ENCODE peak calls at places on chromosome 22, in five cellular contexts. One of them, this sample, is unnamed. For H3K4me1, the result is how much of the 10 kb centered on the place peaks cover.

GRCh38 chr22:50192825-50193204 is 7.1 kb downstream of the TRABD start:
- DNase-seq in CD8-positive, alpha-beta memory T cell: peak
- DNase-seq in HAP-1: no peak
- DNase-seq in adrenal gland: no peak
- DNase-seq in left ventricle myocardium inferior: no peak
- DNase-seq in this sample: peak

GRCh38 chr22:27170491-27170890 is 513.1 kb downstream of the MIAT start:
- DNase-seq in CD8-positive, alpha-beta memory T cell: no peak
- DNase-seq in HAP-1: no peak
- DNase-seq in adrenal gland: peak
- DNase-seq in left ventricle myocardium inferior: no peak
- DNase-seq in this sample: peak

GRCh38 chr22:37566903-37567798 is 6.9 kb downstream of the CDC42EP1 start:
- DNase-seq in CD8-positive, alpha-beta memory T cell: peak
- DNase-seq in HAP-1: peak
- DNase-seq in adrenal gland: peak
- DNase-seq in left ventricle myocardium inferior: peak
- DNase-seq in this sample: peak

GRCh38 chr22:35664955-35665577 is 16.8 kb downstream of the APOL6 start:
- DNase-seq in CD8-positive, alpha-beta memory T cell: no peak
- DNase-seq in HAP-1: no peak
- DNase-seq in adrenal gland: no peak
- DNase-seq in left ventricle myocardium inferior: no peak
- DNase-seq in this sample: no peak

GRCh38 chr22:35409783-35410662 is 10.1 kb downstream of the MCM5 start:
- DNase-seq in CD8-positive, alpha-beta memory T cell: peak
- DNase-seq in HAP-1: no peak
- DNase-seq in adrenal gland: no peak
- DNase-seq in left ventricle myocardium inferior: no peak
- DNase-seq in this sample: no peak

GRCh38 chr22:32000171-32000570 is 42.9 kb upstream of the SLC5A1 start:
- DNase-seq in CD8-positive, alpha-beta memory T cell: no peak
- DNase-seq in HAP-1: no peak
- DNase-seq in adrenal gland: no peak
- DNase-seq in left ventricle myocardium inferior: no peak
- DNase-seq in this sample: no peak

GRCh38 chr22:35219012-35219411 is 38.3 kb upstream of the HMGXB4 start:
- DNase-seq in CD8-positive, alpha-beta memory T cell: no peak
- DNase-seq in HAP-1: no peak
- DNase-seq in adrenal gland: no peak
- DNase-seq in left ventricle myocardium inferior: no peak
- DNase-seq in this sample: no peak

GRCh38 chr22:44704159-44705021 is 2.4 kb downstream of the PRR5 start:
- DNase-seq in CD8-positive, alpha-beta memory T cell: no peak
- DNase-seq in HAP-1: no peak
- DNase-seq in adrenal gland: no peak
- DNase-seq in left ventricle myocardium inferior: no peak
- DNase-seq in this sample: no peak

GRCh38 chr22:44012172-44012571 is 11.9 kb upstream of the PARVB start:
- DNase-seq in CD8-positive, alpha-beta memory T cell: no peak
- DNase-seq in HAP-1: no peak
- DNase-seq in adrenal gland: no peak
- DNase-seq in left ventricle myocardium inferior: no peak
- DNase-seq in this sample: no peak

GRCh38 chr22:21108379-21109115 is 62.8 kb downstream of the LRRC74B start:
- DNase-seq in CD8-positive, alpha-beta memory T cell: no peak
- DNase-seq in HAP-1: no peak
- DNase-seq in adrenal gland: no peak
- DNase-seq in left ventricle myocardium inferior: no peak
- DNase-seq in this sample: no peak

GRCh38 chr22:36223504-36223903 is 15.8 kb downstream of the APOL2 start:
- DNase-seq in CD8-positive, alpha-beta memory T cell: no peak
- DNase-seq in HAP-1: no peak
- DNase-seq in adrenal gland: peak
- DNase-seq in left ventricle myocardium inferior: no peak
- DNase-seq in this sample: peak

GRCh38 chr22:24335529-24335928 is 64.9 kb downstream of the SPECC1L start:
- DNase-seq in CD8-positive, alpha-beta memory T cell: no peak
- DNase-seq in HAP-1: no peak
- DNase-seq in adrenal gland: no peak
- DNase-seq in left ventricle myocardium inferior: no peak
- DNase-seq in this sample: no peak

GRCh38 chr22:40498454-40499186 is 128.2 kb downstream of the SGSM3 start:
- DNase-seq in CD8-positive, alpha-beta memory T cell: no peak
- DNase-seq in HAP-1: no peak
- DNase-seq in adrenal gland: no peak
- DNase-seq in left ventricle myocardium inferior: no peak
- DNase-seq in this sample: no peak

GRCh38 chr22:17773606-17774205 is 563 bp downstream of the BID start:
- DNase-seq in CD8-positive, alpha-beta memory T cell: peak
- DNase-seq in HAP-1: peak
- DNase-seq in adrenal gland: no peak
- DNase-seq in left ventricle myocardium inferior: peak
- DNase-seq in this sample: peak

GRCh38 chr22:36258750-36259619 is 6.1 kb downstream of the APOL1 start:
- DNase-seq in CD8-positive, alpha-beta memory T cell: no peak
- DNase-seq in HAP-1: peak
- DNase-seq in adrenal gland: peak
- DNase-seq in left ventricle myocardium inferior: peak
- DNase-seq in this sample: peak

GRCh38 chr22:37973271-37974170 is 10.8 kb downstream of the SOX10 start:
- DNase-seq in CD8-positive, alpha-beta memory T cell: no peak
- DNase-seq in HAP-1: no peak
- DNase-seq in adrenal gland: no peak
- DNase-seq in left ventricle myocardium inferior: no peak
- DNase-seq in this sample: no peak

GRCh38 chr22:49967333-49968241 is 7.0 kb downstream of the PIM3 start:
- DNase-seq in CD8-positive, alpha-beta memory T cell: no peak
- DNase-seq in HAP-1: peak
- DNase-seq in adrenal gland: peak
- DNase-seq in left ventricle myocardium inferior: peak
- DNase-seq in this sample: peak

GRCh38 chr22:26563022-26563421 is 26.9 kb downstream of the TPST2 start:
- DNase-seq in CD8-positive, alpha-beta memory T cell: no peak
- DNase-seq in HAP-1: no peak
- DNase-seq in adrenal gland: no peak
- DNase-seq in left ventricle myocardium inferior: no peak
- DNase-seq in this sample: no peak

GRCh38 chr22:20110359-20110985 is 5.4 kb upstream of the RANBP1 start:
- DNase-seq in CD8-positive, alpha-beta memory T cell: no peak
- DNase-seq in HAP-1: no peak
- DNase-seq in adrenal gland: no peak
- DNase-seq in left ventricle myocardium inferior: peak
- DNase-seq in this sample: peak

GRCh38 chr22:31980628-31981027 is 36.3 kb downstream of the YWHAH start:
- DNase-seq in CD8-positive, alpha-beta memory T cell: no peak
- DNase-seq in HAP-1: no peak
- DNase-seq in adrenal gland: no peak
- DNase-seq in left ventricle myocardium inferior: no peak
- DNase-seq in this sample: no peak

GRCh38 chr22:36770116-36770945 is 5.6 kb downstream of the IFT27 start:
- DNase-seq in CD8-positive, alpha-beta memory T cell: no peak
- DNase-seq in HAP-1: no peak
- DNase-seq in adrenal gland: no peak
- DNase-seq in left ventricle myocardium inferior: no peak
- DNase-seq in this sample: no peak

GRCh38 chr22:42560381-42560780 is 6.6 kb downstream of the SERHL2 start:
- DNase-seq in CD8-positive, alpha-beta memory T cell: no peak
- DNase-seq in HAP-1: no peak
- DNase-seq in adrenal gland: no peak
- DNase-seq in left ventricle myocardium inferior: no peak
- DNase-seq in this sample: no peak

GRCh38 chr22:41682033-41682807 is 6.4 kb downstream of the SNU13 start:
- DNase-seq in CD8-positive, alpha-beta memory T cell: peak
- DNase-seq in HAP-1: no peak
- DNase-seq in adrenal gland: peak
- DNase-seq in left ventricle myocardium inferior: peak
- DNase-seq in this sample: peak

GRCh38 chr22:37330200-37331033 is 48.1 kb downstream of the CYTH4 start:
- DNase-seq in CD8-positive, alpha-beta memory T cell: no peak
- DNase-seq in HAP-1: peak
- DNase-seq in adrenal gland: peak
- DNase-seq in left ventricle myocardium inferior: no peak
- DNase-seq in this sample: no peak

GRCh38 chr22:26565889-26566288 is 24.0 kb downstream of the TPST2 start:
- DNase-seq in CD8-positive, alpha-beta memory T cell: no peak
- DNase-seq in HAP-1: no peak
- DNase-seq in adrenal gland: no peak
- DNase-seq in left ventricle myocardium inferior: no peak
- DNase-seq in this sample: peak

GRCh38 chr22:26485991-26486390 is 2.3 kb downstream of the SRRD start:
- DNase-seq in CD8-positive, alpha-beta memory T cell: no peak
- DNase-seq in HAP-1: no peak
- DNase-seq in adrenal gland: no peak
- DNase-seq in left ventricle myocardium inferior: no peak
- DNase-seq in this sample: no peak

DNA sequence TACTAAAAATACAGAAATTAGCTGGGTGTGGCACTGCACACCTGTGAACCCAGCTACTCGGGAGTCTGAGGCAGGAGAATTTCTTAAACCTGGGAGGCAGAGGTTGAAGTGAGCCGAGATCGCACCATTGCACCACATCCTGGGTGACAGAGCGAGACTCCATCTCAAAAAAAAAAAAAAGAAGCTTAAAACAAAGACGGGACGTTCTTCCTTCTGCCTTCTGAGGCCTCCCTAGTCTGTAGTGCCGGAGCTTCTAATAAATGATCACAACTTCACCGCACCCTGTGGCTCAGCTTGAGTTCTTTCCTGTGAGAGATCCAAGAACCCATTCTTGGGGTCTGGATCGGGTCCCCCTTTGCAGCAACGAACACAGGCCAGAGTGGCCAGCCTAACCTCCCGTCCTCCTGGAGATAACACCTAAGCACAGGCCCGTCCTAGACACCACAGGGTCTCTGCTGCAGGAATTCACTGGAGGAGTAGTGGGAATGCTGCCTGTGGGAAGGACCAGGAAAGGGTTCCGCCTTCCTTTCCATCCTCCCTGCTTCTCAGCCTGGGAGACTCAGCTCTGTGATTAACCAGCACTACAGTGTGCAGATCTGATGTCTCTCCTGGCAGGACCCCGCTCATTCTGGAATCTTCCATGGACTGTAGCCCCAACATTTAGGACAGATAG is 2.2 kb upstream of the APOBEC3H start:
- DNase-seq in CD8-positive, alpha-beta memory T cell: no peak
- DNase-seq in HAP-1: no peak
- DNase-seq in adrenal gland: no peak
- DNase-seq in left ventricle myocardium inferior: no peak
- DNase-seq in this sample: peak
- H3K4me1 ChIP-seq in CD8-positive, alpha-beta memory T cell: half or more
- H3K4me1 ChIP-seq in HAP-1: under half
- H3K4me1 ChIP-seq in adrenal gland: under half
- H3K4me1 ChIP-seq in left ventricle myocardium inferior: under half
- H3K4me1 ChIP-seq in this sample: under half

GRCh38 chr22:39462443-39463147 is 5.8 kb downstream of the MGAT3 start:
- DNase-seq in CD8-positive, alpha-beta memory T cell: no peak
- DNase-seq in HAP-1: no peak
- DNase-seq in adrenal gland: no peak
- DNase-seq in left ventricle myocardium inferior: peak
- DNase-seq in this sample: no peak

GRCh38 chr22:39459681-39460080 is 2.9 kb downstream of the MGAT3 start:
- DNase-seq in CD8-positive, alpha-beta memory T cell: no peak
- DNase-seq in HAP-1: no peak
- DNase-seq in adrenal gland: no peak
- DNase-seq in left ventricle myocardium inferior: no peak
- DNase-seq in this sample: no peak

GRCh38 chr22:39463931-39464390 is 7.1 kb downstream of the MGAT3 start:
- DNase-seq in CD8-positive, alpha-beta memory T cell: no peak
- DNase-seq in HAP-1: no peak
- DNase-seq in adrenal gland: no peak
- DNase-seq in left ventricle myocardium inferior: no peak
- DNase-seq in this sample: peak

GRCh38 chr22:39466228-39467006 is 9.6 kb downstream of the MGAT3 start:
- DNase-seq in CD8-positive, alpha-beta memory T cell: no peak
- DNase-seq in HAP-1: no peak
- DNase-seq in adrenal gland: no peak
- DNase-seq in left ventricle myocardium inferior: no peak
- DNase-seq in this sample: no peak

GRCh38 chr22:39463277-39463676 is 6.5 kb downstream of the MGAT3 start:
- DNase-seq in CD8-positive, alpha-beta memory T cell: no peak
- DNase-seq in HAP-1: no peak
- DNase-seq in adrenal gland: no peak
- DNase-seq in left ventricle myocardium inferior: no peak
- DNase-seq in this sample: no peak
- H3K4me1 ChIP-seq in CD8-positive, alpha-beta memory T cell: under half
- H3K4me1 ChIP-seq in HAP-1: under half
- H3K4me1 ChIP-seq in adrenal gland: under half
- H3K4me1 ChIP-seq in left ventricle myocardium inferior: half or more
- H3K4me1 ChIP-seq in this sample: under half

DNA sequence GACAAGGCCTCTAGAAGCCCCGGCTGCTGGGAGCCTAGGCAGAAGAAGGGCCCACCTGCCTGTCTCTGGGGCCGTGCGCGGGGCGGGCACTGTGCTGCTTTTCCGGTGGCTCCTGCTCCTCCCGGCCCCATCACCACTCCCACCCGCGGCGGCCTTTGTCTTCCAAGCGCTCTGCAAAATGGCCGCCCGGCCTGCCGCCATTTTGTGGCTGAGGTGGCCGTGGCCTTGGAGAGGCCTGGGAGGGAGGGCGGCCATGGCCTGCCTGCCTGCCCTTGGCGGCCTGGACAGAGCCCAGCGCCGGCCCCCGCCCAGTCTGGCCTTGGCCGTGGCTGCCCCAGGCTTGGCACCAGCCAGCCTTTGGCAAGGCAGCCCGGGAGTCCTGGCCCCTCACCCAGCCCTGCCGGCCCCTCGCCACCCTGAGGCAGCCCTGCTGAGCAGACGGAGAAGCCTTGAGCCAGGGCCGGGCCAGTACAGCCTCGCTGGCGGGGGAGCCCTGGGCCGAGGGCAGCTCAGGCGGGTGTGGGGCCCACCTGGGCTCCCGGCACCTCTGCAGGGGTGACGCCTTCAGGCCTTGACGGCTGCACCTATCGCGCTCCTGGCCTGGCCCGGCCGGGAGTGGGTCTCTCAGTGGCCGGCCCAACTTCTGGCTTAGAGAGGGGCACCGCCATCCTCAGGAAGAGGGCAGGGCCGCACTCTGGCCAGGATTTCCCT is 46.0 kb upstream of the PPARA start:
- DNase-seq in CD8-positive, alpha-beta memory T cell: no peak
- DNase-seq in HAP-1: no peak
- DNase-seq in adrenal gland: peak
- DNase-seq in left ventricle myocardium inferior: no peak
- DNase-seq in this sample: no peak
- H3K4me1 ChIP-seq in CD8-positive, alpha-beta memory T cell: under half
- H3K4me1 ChIP-seq in HAP-1: under half
- H3K4me1 ChIP-seq in adrenal gland: half or more
- H3K4me1 ChIP-seq in left ventricle myocardium inferior: half or more
- H3K4me1 ChIP-seq in this sample: half or more

DNA sequence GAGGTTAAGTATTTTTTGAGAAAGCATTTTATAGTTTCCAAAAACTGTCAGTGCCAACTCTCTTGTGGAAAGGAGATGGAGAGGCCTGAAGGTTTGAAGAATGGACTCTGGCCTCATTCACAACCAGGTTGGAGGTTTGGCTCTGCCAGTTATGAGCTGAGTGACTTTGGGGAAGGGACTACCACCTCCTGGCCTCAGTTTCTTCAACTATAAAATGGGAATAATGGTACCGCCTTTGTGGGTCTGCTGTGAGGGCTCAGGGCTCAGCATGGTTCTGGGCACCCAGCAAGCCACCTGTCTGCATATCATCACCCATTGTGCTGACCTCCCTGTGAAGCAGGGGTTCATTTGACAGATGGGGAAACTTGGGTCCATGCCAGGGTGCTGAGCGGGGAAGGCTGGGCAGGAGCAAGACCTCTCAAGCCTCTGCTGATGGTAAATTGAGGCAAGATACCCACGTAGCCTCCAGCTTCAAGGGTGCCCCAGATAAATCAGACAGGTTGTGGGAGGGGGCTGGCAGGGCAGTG is 3.5 kb upstream of the LIF start:
- DNase-seq in CD8-positive, alpha-beta memory T cell: no peak
- DNase-seq in HAP-1: no peak
- DNase-seq in adrenal gland: no peak
- DNase-seq in left ventricle myocardium inferior: no peak
- DNase-seq in this sample: no peak
- H3K4me1 ChIP-seq in CD8-positive, alpha-beta memory T cell: under half
- H3K4me1 ChIP-seq in HAP-1: under half
- H3K4me1 ChIP-seq in adrenal gland: under half
- H3K4me1 ChIP-seq in left ventricle myocardium inferior: under half
- H3K4me1 ChIP-seq in this sample: under half

This sample was measured in psoas muscle.